ENCODE peak calls at places on chromosomes 13 and 19, in ten cellular contexts. C is lung; V is activated CD8-positive, alpha-beta memory T cell treated with anti-CD3 and anti-CD28 coated beads for 1 hour; Z is activated CD4-positive, alpha-beta T cell treated with anti-CD3 and anti-CD28 coated beads, Interleukin-2, amount 50 U/mL, for 1 hour; P is stromal cell of bone marrow; L is H7; D is memory B cell; T is lower leg skin; A is caudate nucleus; E is astrocyte of the hippocampus. B is an unnamed sample.

GRCh38 chr13:99376132-99376531 is 68.9 kb upstream of the GPR183 start:
- DNase-seq in V (no peak), D (peak), Z (no peak), C (no peak), A (no peak), P (no peak), T (peak), L (no peak), E (no peak), B (peak)

GRCh38 chr19:7287716-7288115 is 6.5 kb downstream of the INSR start:
- DNase-seq in A (no peak), P (no peak), E (peak), D (no peak), Z (no peak), C (no peak), L (no peak), T (no peak), V (no peak), B (no peak)

GRCh38 chr19:52665529-52665928 is 27.4 kb upstream of the ZNF83 start:
- DNase-seq in P (no peak), A (no peak), E (peak), V (no peak), D (no peak), T (no peak), Z (no peak), L (no peak), C (no peak), B (no peak)

GRCh38 chr19:55681131-55682087 is 6.4 kb downstream of the EPN1 start:
- DNase-seq in T (no peak), C (no peak), D (no peak), L (no peak), P (peak), E (peak), V (no peak), Z (no peak), A (no peak), B (no peak)

GRCh38 chr13:99288069-99288468 is 19.1 kb downstream of the GPR183 start:
- DNase-seq in E (peak), C (no peak), P (no peak), T (no peak), D (no peak), A (no peak), L (no peak), V (no peak), Z (no peak), B (no peak)

GRCh38 chr19:12721656-12722565 is 1.8 kb downstream of the TNPO2 start:
- DNase-seq in A (peak), C (peak), D (peak), Z (peak), P (peak), E (peak), T (peak), L (peak), V (no peak), B (peak)

GRCh38 chr13:62997038-62997619 is 1581.5 kb upstream of the PCDH20 start:
- DNase-seq in A (no peak), D (no peak), P (no peak), T (no peak), C (no peak), E (no peak), L (no peak), Z (no peak), V (no peak), B (no peak)

GRCh38 chr19:8155318-8155717 is 5.9 kb upstream of the FBN3 start:
- DNase-seq in A (no peak), T (no peak), V (no peak), D (no peak), Z (no peak), E (no peak), L (no peak), C (no peak), P (no peak), B (no peak)

GRCh38 chr13:34751044-34751443 is 191.0 kb upstream of the NBEA start:
- DNase-seq in E (no peak), C (no peak), V (no peak), D (no peak), L (no peak), Z (no peak), T (no peak), P (no peak), A (no peak), B (no peak)

GRCh38 chr19:53991224-53992113 is at the start of gene CACNG6:
- DNase-seq in V (no peak), P (no peak), C (peak), L (peak), A (no peak), Z (no peak), T (no peak), D (no peak), E (peak), B (peak)

GRCh38 chr13:73556902-73557301 is 498.1 kb downstream of the KLF5 start:
- DNase-seq in L (no peak), C (no peak), P (no peak), V (no peak), E (peak), A (no peak), Z (no peak), T (no peak), D (no peak), B (no peak)

GRCh38 chr19:1064661-1065605 is 2.0 kb upstream of the ARHGAP45 start:
- DNase-seq in D (peak), E (peak), A (no peak), Z (peak), L (peak), P (no peak), C (peak), T (no peak), V (no peak), B (peak)

GRCh38 chr13:47252627-47253026 is 355.8 kb upstream of the HTR2A start:
- DNase-seq in C (no peak), D (no peak), Z (no peak), T (no peak), E (peak), V (no peak), A (no peak), L (no peak), P (peak), B (no peak)

GRCh38 chr19:58409010-58409790 is 751 bp downstream of the ZNF584 start:
- DNase-seq in V (no peak), D (peak), A (no peak), P (no peak), C (no peak), T (no peak), Z (no peak), E (peak), L (peak), B (peak)

GRCh38 chr19:1935484-1936208 is 5.3 kb upstream of the CSNK1G2 start:
- DNase-seq in A (no peak), V (no peak), C (no peak), E (peak), P (no peak), L (no peak), T (no peak), Z (no peak), D (no peak), B (no peak)

GRCh38 chr13:45055902-45056648 is 64.2 kb upstream of the GTF2F2 start:
- DNase-seq in L (no peak), D (no peak), Z (no peak), A (no peak), C (no peak), V (no peak), P (peak), T (no peak), E (peak), B (no peak)

GRCh38 chr13:43316997-43317396 is 293.6 kb downstream of the DNAJC15 start:
- DNase-seq in P (no peak), Z (no peak), L (peak), E (peak), T (no peak), A (no peak), C (no peak), V (no peak), D (no peak), B (peak)

GRCh38 chr19:7391218-7391670 is 42.5 kb downstream of the ARHGEF18 start:
- DNase-seq in Z (no peak), D (no peak), E (peak), L (peak), A (no peak), P (no peak), T (no peak), C (no peak), V (no peak), B (no peak)

GRCh38 chr19:49889687-49890348 is 6.9 kb downstream of the IL4I1 start:
- DNase-seq in L (peak), P (peak), T (peak), V (peak), D (no peak), Z (peak), A (no peak), C (peak), E (peak), B (peak)

GRCh38 chr19:30679286-30679685 is 307.1 kb downstream of the ZNF536 start:
- DNase-seq in E (no peak), C (no peak), D (no peak), V (no peak), A (no peak), T (peak), Z (no peak), P (no peak), L (no peak), B (no peak)

GRCh38 chr19:52967772-52968171 is 5.1 kb upstream of the ZNF816 start:
- DNase-seq in D (no peak), L (no peak), V (no peak), A (no peak), Z (no peak), P (no peak), C (no peak), E (no peak), T (no peak), B (no peak)

GRCh38 chr19:13173129-13173737 is 23.0 kb downstream of the IER2 start:
- DNase-seq in A (no peak), E (no peak), Z (no peak), V (no peak), L (no peak), T (no peak), P (no peak), C (no peak), D (no peak), B (no peak)

GRCh38 chr19:45789035-45789786 is 3.4 kb downstream of the DMWD start:
- DNase-seq in C (no peak), Z (no peak), V (no peak), A (no peak), T (no peak), E (no peak), L (no peak), D (no peak), P (no peak), B (no peak)

GRCh38 chr13:80705371-80706163 is 364.6 kb upstream of the SPRY2 start:
- DNase-seq in D (no peak), E (no peak), C (no peak), P (no peak), T (peak), Z (no peak), V (no peak), A (no peak), L (no peak), B (no peak)

GRCh38 chr13:102392810-102393209 is 9.0 kb downstream of the FGF14 start:
- DNase-seq in D (no peak), E (no peak), Z (no peak), C (no peak), T (no peak), A (no peak), P (no peak), L (no peak), V (no peak), B (no peak)

GRCh38 chr13:46229251-46229650 is 17.5 kb downstream of the LRRC63 start:
- DNase-seq in T (no peak), C (no peak), D (no peak), A (no peak), V (no peak), P (no peak), Z (no peak), E (peak), L (no peak), B (no peak)

GRCh38 chr19:8241646-8242045 is 32.5 kb downstream of the CERS4 start:
- DNase-seq in T (no peak), D (no peak), P (no peak), V (no peak), Z (no peak), E (no peak), A (no peak), C (no peak), L (peak), B (no peak)

GRCh38 chr13:98445340-98446233 is 131.3 kb downstream of the STK24 start:
- DNase-seq in P (no peak), L (peak), C (peak), E (peak), T (peak), V (peak), A (peak), Z (peak), D (peak), B (peak)

GRCh38 chr19:33064117-33064777 is 441 bp downstream of the RHPN2 start:
- DNase-seq in P (no peak), Z (peak), A (no peak), E (peak), T (no peak), V (no peak), D (peak), L (peak), C (peak), B (peak)

GRCh38 chr19:48558018-48558684 is 6.2 kb downstream of the SULT2B1 start:
- DNase-seq in L (peak), E (peak), Z (no peak), T (peak), D (no peak), P (peak), A (no peak), C (no peak), V (no peak), B (peak)

GRCh38 chr19:3062165-3063105 is at the start of gene TLE5:
- DNase-seq in V (peak), Z (peak), C (peak), T (peak), P (no peak), D (peak), E (peak), A (no peak), L (peak), B (peak)

GRCh38 chr19:3324405-3324856 is 42.0 kb upstream of the NFIC start:
- DNase-seq in C (peak), L (peak), P (no peak), E (no peak), T (peak), V (peak), Z (peak), A (no peak), D (peak), B (peak)

GRCh38 chr13:94154362-94154761 is 325.1 kb downstream of the DCT start:
- DNase-seq in C (peak), D (no peak), E (peak), P (peak), L (peak), A (no peak), T (no peak), Z (no peak), V (no peak), B (peak)

GRCh38 chr19:2754659-2755447 is 15.0 kb upstream of the SLC39A3 start:
- DNase-seq in Z (no peak), V (no peak), E (no peak), T (no peak), P (no peak), D (no peak), C (no peak), L (peak), A (no peak), B (no peak)

GRCh38 chr19:42553292-42554045 is 25.2 kb upstream of the CEACAM1 start:
- DNase-seq in Z (no peak), V (no peak), D (no peak), E (peak), A (no peak), P (peak), T (peak), C (no peak), L (no peak), B (no peak)

GRCh38 chr13:26480246-26480855 is 77.1 kb upstream of the WASF3 start:
- DNase-seq in T (peak), E (peak), C (no peak), L (peak), A (no peak), V (no peak), D (no peak), P (no peak), Z (no peak), B (no peak)

GRCh38 chr13:45331981-45332830 is 8.8 kb downstream of the TPT1 start:
- DNase-seq in L (no peak), P (peak), C (no peak), A (no peak), E (peak), V (no peak), D (no peak), T (no peak), Z (no peak), B (no peak)

GRCh38 chr13:35470671-35471465 is 5.6 kb downstream of the MAB21L1 start:
- DNase-seq in C (no peak), V (no peak), P (no peak), Z (no peak), E (peak), D (no peak), L (peak), A (no peak), T (no peak), B (peak)

B was measured in endodermal cell.